ENCODE peak calls at places on chromosomes 6 and 20, in eight cellular contexts. H, Z, I, K, D, T, V and S are unnamed samples.

GRCh38 chr6:26196846-26197683 is 109.8 kb downstream of the HFE start:
- DNase-seq in Z (no peak), T (peak), D (peak), H (no peak), K (peak), I (peak), V (peak), S (peak)

GRCh38 chr20:50224553-50225255 is 34.1 kb downstream of the CEBPB start:
- DNase-seq in H (peak), T (peak), D (no peak), V (no peak), I (peak), Z (no peak), K (peak), S (no peak)

GRCh38 chr20:51586005-51586440 is 43.5 kb upstream of the NFATC2 start:
- DNase-seq in I (peak), Z (no peak), T (peak), H (no peak), V (no peak), D (no peak), K (no peak), S (no peak)

GRCh38 chr20:44422083-44422482 is 53.6 kb upstream of the TTPAL start:
- DNase-seq in K (no peak), H (no peak), T (peak), I (peak), Z (no peak), D (no peak), V (no peak), S (no peak)

GRCh38 chr6:142850653-142851434 is 94.1 kb downstream of the HIVEP2 start:
- DNase-seq in V (no peak), T (peak), H (no peak), K (no peak), Z (no peak), D (no peak), I (peak), S (no peak)

GRCh38 chr20:6818033-6818808 is 50.7 kb downstream of the BMP2 start:
- DNase-seq in Z (no peak), T (no peak), I (peak), H (no peak), K (no peak), V (no peak), D (no peak), S (no peak)

GRCh38 chr20:59813126-59813947 is 120.1 kb downstream of the SYCP2 start:
- DNase-seq in K (no peak), V (no peak), Z (no peak), H (no peak), T (no peak), I (no peak), D (no peak), S (no peak)

GRCh38 chr6:80489911-80490635 is 383.6 kb downstream of the BCKDHB start:
- DNase-seq in T (no peak), V (no peak), I (peak), H (no peak), D (no peak), Z (no peak), K (no peak), S (no peak)

GRCh38 chr6:35474129-35474977 is 6.2 kb downstream of the RPL10A start:
- DNase-seq in Z (no peak), I (no peak), K (no peak), V (no peak), D (no peak), H (no peak), T (no peak), S (no peak)

GRCh38 chr6:53628354-53629119 is 37.0 kb downstream of the KLHL31 start:
- DNase-seq in I (peak), T (peak), K (no peak), Z (no peak), H (no peak), V (no peak), D (no peak), S (no peak)

GRCh38 chr6:3396503-3397180 is 60.2 kb downstream of the SLC22A23 start:
- DNase-seq in T (no peak), I (no peak), V (no peak), Z (no peak), K (no peak), H (no peak), D (no peak), S (no peak)

GRCh38 chr6:132964868-132965382 is 150.6 kb downstream of the RPS12 start:
- DNase-seq in H (no peak), T (peak), V (no peak), K (no peak), Z (no peak), I (no peak), D (no peak), S (no peak)

GRCh38 chr20:61896058-61896961 is 169.4 kb downstream of the TAF4 start:
- DNase-seq in Z (peak), K (peak), V (peak), D (peak), H (peak), T (peak), I (peak), S (peak)

GRCh38 chr6:81843302-81843701 is 90.8 kb upstream of the TENT5A start:
- DNase-seq in H (no peak), I (no peak), T (no peak), V (peak), K (no peak), D (no peak), Z (no peak), S (no peak)

GRCh38 chr20:2151805-2152727 is 50.4 kb downstream of the STK35 start:
- DNase-seq in H (no peak), V (no peak), Z (no peak), D (no peak), T (peak), K (peak), I (peak), S (no peak)

GRCh38 chr6:54856137-54856536 is 9.6 kb downstream of the FAM83B start:
- DNase-seq in H (no peak), T (no peak), I (no peak), Z (no peak), K (peak), V (no peak), D (no peak), S (no peak)

GRCh38 chr20:56974499-56975250 is 291.8 kb downstream of the BMP7 start:
- DNase-seq in D (no peak), I (peak), K (peak), V (peak), T (peak), H (no peak), Z (peak), S (peak)

GRCh38 chr6:43582911-43583310 is 6.9 kb downstream of the POLH start:
- DNase-seq in V (no peak), K (no peak), T (no peak), D (no peak), Z (no peak), I (no peak), H (no peak), S (no peak)

GRCh38 chr6:130945401-130945919 is 117.6 kb downstream of the EPB41L2 start:
- DNase-seq in I (peak), D (no peak), K (no peak), V (peak), H (no peak), T (peak), Z (no peak), S (no peak)

GRCh38 chr6:100460650-100461204 is 4.0 kb downstream of the SIM1 start:
- DNase-seq in I (no peak), H (no peak), V (no peak), D (no peak), K (no peak), T (no peak), Z (no peak), S (no peak)

GRCh38 chr6:105509506-105510331 is 106.8 kb upstream of the PREP start:
- DNase-seq in T (no peak), V (no peak), H (peak), K (peak), Z (no peak), I (peak), D (no peak), S (no peak)
- TF ChIP-seq CTCF in T (peak), V (peak), H (peak), K (peak), Z (peak), I (peak), D (peak), S (no peak)

DNA sequence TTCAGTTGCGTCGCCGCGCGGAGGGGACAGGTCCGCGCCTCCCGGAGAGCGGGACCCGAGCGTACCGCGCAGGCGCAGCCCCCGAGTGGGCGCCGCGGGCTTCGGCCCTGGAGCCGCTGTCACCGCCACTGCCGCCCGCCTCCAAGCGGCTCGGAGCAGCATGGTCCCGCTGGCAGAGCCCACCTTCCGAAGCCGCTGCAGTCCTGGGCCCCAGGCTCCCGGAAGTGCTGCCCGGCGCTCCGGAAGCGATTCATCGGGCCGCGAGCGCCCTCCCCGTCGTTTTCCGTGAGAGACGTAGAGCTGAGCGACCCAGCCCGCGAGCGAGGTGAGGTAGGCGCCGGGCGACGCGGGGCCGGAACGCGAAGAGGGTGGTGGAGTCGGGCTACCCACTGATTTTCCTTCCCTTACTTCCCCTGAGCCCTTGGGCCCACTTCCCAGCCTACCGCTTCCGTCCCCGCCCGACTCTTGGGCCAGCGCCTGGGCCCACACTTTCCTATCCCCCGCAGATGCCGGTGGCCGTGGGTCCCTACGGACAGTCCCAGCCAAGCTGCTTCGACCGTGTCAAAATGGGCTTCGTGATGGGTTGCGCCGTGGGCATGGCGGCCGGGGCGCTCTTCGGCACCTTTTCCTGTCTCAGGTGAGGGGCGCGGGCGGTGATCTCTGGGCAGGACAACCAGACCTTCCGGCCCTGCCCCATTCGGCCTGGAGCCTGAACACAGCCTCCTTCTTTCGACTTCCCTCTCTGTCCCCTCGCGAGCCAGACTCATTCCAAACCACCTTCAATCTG is at the start of the genes NFS1 and ROMO1:
- DNase-seq in H (peak), D (no peak), I (peak), V (peak), Z (peak), K (peak), T (peak), S (peak)
- TF ChIP-seq CTCF in H (peak), D (no peak), I (peak), V (peak), Z (peak), K (peak), T (peak), S (no peak)

GRCh38 chr6:50952092-50952932 is 133.6 kb downstream of the TFAP2B start:
- DNase-seq in V (no peak), D (no peak), I (no peak), K (no peak), H (no peak), T (no peak), Z (no peak), S (no peak)
- TF ChIP-seq CTCF in V (no peak), D (no peak), I (no peak), K (no peak), H (no peak), T (no peak), Z (no peak), S (no peak)

GRCh38 chr20:19688031-19688806 is 69.8 kb upstream of the RIN2 start:
- DNase-seq in D (peak), Z (peak), I (peak), T (peak), K (peak), H (peak), V (peak), S (peak)
- TF ChIP-seq CTCF in D (peak), Z (peak), I (peak), T (peak), K (peak), H (peak), V (peak), S (peak)

GRCh38 chr6:86706449-86706848 is 230.9 kb upstream of the HTR1E start:
- DNase-seq in I (no peak), T (no peak), D (no peak), K (no peak), H (no peak), V (peak), Z (no peak), S (no peak)
- TF ChIP-seq CTCF in I (no peak), T (no peak), D (no peak), K (no peak), H (no peak), V (no peak), Z (peak), S (peak)

DNA sequence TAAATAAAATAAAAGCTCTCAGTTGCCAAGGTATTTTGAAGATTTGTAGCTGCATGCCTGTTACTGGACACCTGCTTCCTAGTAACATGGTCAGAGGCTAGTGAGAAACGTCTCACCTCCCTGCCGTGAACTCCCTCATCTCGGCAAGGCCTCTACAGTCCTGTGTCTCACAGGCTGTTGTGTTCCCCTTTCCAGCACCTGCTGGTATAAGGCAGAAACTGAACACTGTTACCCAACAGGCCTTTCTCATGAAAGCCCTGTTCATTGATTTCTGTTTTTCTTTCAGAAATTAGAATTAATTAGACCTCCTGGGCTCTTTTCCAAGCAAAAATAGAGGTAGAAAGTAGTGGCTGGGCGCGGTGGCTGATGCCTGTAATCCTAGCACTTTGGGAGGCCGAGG is 17.6 kb upstream of the SRSF3 start:
- DNase-seq in D (no peak), K (no peak), H (no peak), T (no peak), I (no peak), Z (no peak), V (no peak), S (no peak)
- TF ChIP-seq CTCF in D (no peak), K (no peak), H (no peak), T (no peak), I (no peak), Z (no peak), V (no peak), S (no peak)

DNA sequence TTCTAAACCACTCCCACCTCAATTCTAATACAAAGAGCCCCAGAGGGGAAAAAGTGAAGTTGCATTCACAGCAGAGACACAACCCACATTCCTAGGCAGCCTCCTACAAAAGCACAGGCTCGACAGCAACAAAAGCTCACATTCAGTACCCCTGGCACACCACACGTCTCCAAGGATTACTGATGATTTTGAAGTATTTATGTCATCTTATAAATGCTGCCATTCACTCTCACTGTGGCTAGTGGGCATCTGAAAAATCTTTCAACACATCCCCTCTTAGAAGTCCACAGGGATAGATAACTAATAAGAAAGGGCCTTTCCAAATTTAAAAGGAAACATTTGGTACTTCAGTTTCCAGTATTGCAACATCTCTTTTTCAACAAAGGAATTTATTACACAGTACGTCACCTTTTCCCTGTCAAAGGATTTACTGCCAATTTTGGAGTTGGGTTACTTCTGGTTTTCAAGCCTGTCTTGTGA is 146.7 kb downstream of the TASP1 start:
- DNase-seq in V (no peak), I (peak), H (peak), K (peak), Z (no peak), D (no peak), T (peak), S (no peak)
- TF ChIP-seq CTCF in V (no peak), I (peak), H (peak), K (no peak), Z (peak), D (no peak), T (no peak), S (no peak)

DNA sequence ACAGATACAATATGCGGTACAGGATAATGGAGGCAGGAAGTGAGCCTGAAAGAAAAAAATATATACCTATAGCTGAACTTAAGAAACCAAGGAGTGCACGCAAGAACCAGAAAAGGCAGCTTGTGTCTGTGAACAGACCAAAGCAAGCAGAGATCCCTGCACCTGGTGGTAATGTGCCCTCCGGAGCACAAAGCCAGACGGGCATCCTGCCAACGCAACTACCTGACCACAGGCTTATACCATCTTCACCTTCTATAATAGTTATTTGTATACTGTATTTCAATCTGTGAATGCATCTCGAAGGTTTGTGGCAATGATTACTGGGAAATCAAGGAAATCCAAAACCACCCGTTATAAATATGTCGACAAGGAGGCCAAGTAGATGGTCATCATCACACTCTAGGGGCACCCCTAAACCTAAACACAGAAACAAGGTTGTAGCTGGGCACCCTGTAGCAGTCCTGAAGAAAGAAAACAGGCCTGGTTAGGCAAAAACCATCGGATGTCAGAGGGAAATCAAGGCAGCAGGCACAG is 802 bp downstream of the FBXL4 start:
- DNase-seq in D (no peak), V (no peak), H (no peak), I (peak), K (peak), T (peak), Z (no peak), S (no peak)
- TF ChIP-seq CTCF in D (no peak), V (no peak), H (no peak), I (no peak), K (no peak), T (no peak), Z (no peak), S (no peak)

GRCh38 chr6:90274481-90275030 is 22.1 kb downstream of the BACH2 start:
- DNase-seq in D (no peak), I (no peak), H (no peak), T (no peak), K (no peak), Z (no peak), V (no peak), S (no peak)
- TF ChIP-seq CTCF in D (peak), I (no peak), H (no peak), T (no peak), K (no peak), Z (no peak), V (peak), S (no peak)